ENCODE peak calls at places on chromosome 14, in five cellular contexts. E is K562, U is H1, F is A549, X is HepG2. M is an unnamed sample.

GRCh38 chr14:92794547-92794941 is 439 bp downstream of the GOLGA5 start:
- DNase-seq in E (peak; percentile 10), U (no peak), F (no peak), X (no peak), M (peak; percentile 28)

GRCh38 chr14:29217813-29218450 is 451.3 kb downstream of the FOXG1 start:
- DNase-seq in E (no peak), U (no peak), F (no peak), X (peak; percentile 12), M (no peak)

GRCh38 chr14:70289138-70289537 is 70.3 kb downstream of the COX16 start:
- DNase-seq in E (peak; percentile 12), U (no peak), F (no peak), X (no peak), M (no peak)

GRCh38 chr14:61132336-61132735 is 148.8 kb downstream of the TMEM30B start:
- DNase-seq in E (no peak), U (no peak), F (no peak), X (no peak), M (no peak)

GRCh38 chr14:96824283-96824682 is 27.1 kb downstream of the VRK1 start:
- DNase-seq in E (no peak), U (no peak), F (no peak), X (no peak), M (no peak)

GRCh38 chr14:80425686-80426085 is 214.4 kb upstream of the DIO2 start:
- DNase-seq in E (no peak), U (no peak), F (peak; percentile 92), X (no peak), M (peak; percentile 85)

GRCh38 chr14:68637106-68638021 is 155.5 kb downstream of the ZFP36L1 start:
- DNase-seq in E (no peak), U (peak; percentile 26), F (no peak), X (no peak), M (no peak)

GRCh38 chr14:81125536-81125935 is 95.2 kb downstream of the GTF2A1 start:
- DNase-seq in E (no peak), U (no peak), F (no peak), X (no peak), M (no peak)

GRCh38 chr14:33342299-33342974 is 403.8 kb downstream of the NPAS3 start:
- DNase-seq in E (no peak), U (no peak), F (no peak), X (no peak), M (no peak)

GRCh38 chr14:99253890-99254289 is 18.1 kb downstream of the BCL11B start:
- DNase-seq in E (no peak), U (no peak), F (no peak), X (no peak), M (no peak)

GRCh38 chr14:96574171-96574632 is 72.0 kb downstream of the PAPOLA start:
- DNase-seq in E (no peak), U (no peak), F (no peak), X (no peak), M (no peak)

GRCh38 chr14:104211242-104211641 is 72.9 kb downstream of the KIF26A start:
- DNase-seq in E (no peak), U (no peak), F (no peak), X (no peak), M (no peak)

GRCh38 chr14:75247286-75247922 is 31.2 kb upstream of the FOS start:
- DNase-seq in E (no peak), U (no peak), F (no peak), X (peak; percentile 77), M (no peak)

GRCh38 chr14:55838529-55839052 is 258.6 kb downstream of the KTN1 start:
- DNase-seq in E (no peak), U (no peak), F (no peak), X (no peak), M (no peak)

GRCh38 chr14:31902915-31903646 is 174.0 kb upstream of the ARHGAP5 start:
- DNase-seq in E (no peak), U (no peak), F (no peak), X (no peak), M (no peak)

GRCh38 chr14:24441904-24442239 is 704 bp downstream of the SDR39U1 start:
- DNase-seq in E (no peak), U (no peak), F (no peak), X (no peak), M (no peak)

GRCh38 chr14:75042040-75042439 is 9.2 kb downstream of the MLH3 start:
- DNase-seq in E (no peak), U (no peak), F (peak; percentile 9), X (no peak), M (peak; percentile 16)

GRCh38 chr14:79328863-79329262 is 882.4 kb downstream of the DIO2 start:
- DNase-seq in E (no peak), U (no peak), F (no peak), X (no peak), M (no peak)

GRCh38 chr14:80872645-80873044 is 68.9 kb downstream of the CEP128 start:
- DNase-seq in E (no peak), U (no peak), F (no peak), X (no peak), M (peak; percentile 48)

GRCh38 chr14:60622920-60623263 is 26.4 kb downstream of the SIX1 start:
- DNase-seq in E (no peak), U (no peak), F (no peak), X (no peak), M (no peak)

GRCh38 chr14:64508215-64508776 is 3.7 kb downstream of the ZBTB1 start:
- DNase-seq in E (no peak), U (no peak), F (no peak), X (no peak), M (no peak)

GRCh38 chr14:69928111-69928523 is 48.9 kb downstream of the SMOC1 start:
- DNase-seq in E (no peak), U (no peak), F (peak; percentile 11), X (no peak), M (peak; percentile 82)

GRCh38 chr14:81172881-81173280 is 47.9 kb downstream of the GTF2A1 start:
- DNase-seq in E (no peak), U (no peak), F (no peak), X (no peak), M (no peak)

GRCh38 chr14:25111061-25111601 is 61.2 kb upstream of the STXBP6 start:
- DNase-seq in E (no peak), U (no peak), F (peak; percentile 38), X (peak; percentile 56), M (no peak)

GRCh38 chr14:36438883-36439282 is 81.1 kb downstream of the NKX2-1 start:
- DNase-seq in E (no peak), U (no peak), F (no peak), X (no peak), M (no peak)

GRCh38 chr14:32470161-32470705 is 141.1 kb downstream of the AKAP6 start:
- DNase-seq in E (no peak), U (no peak), F (no peak), X (no peak), M (no peak)

DNA sequence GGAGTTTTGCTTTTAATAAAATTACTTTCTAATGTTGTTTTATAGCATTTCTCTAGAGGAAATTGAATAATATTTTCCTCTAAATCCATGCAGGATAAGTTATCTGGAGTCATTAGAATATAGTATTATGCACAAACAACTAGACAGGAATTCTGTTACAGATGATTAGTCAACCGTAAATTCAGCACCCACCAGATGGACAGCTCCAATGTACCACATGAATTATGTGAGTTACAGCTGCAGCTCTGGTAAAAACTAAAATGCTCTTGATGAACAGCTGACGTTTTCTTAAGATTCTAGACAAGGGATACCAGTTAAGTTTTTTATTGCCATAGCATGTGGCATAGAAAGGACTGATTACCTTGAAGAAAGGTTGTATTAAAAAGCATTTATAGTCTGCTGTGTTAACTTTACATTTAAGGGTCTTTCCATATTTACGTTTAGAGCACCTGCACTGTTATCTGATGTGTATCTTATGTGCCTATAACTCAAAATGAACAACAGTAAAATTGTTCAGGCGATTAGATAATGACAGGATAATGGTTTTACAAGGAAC is 321.4 kb upstream of the LRFN5 start:
- DNase-seq in E (peak; percentile 16), U (peak; percentile 50), F (peak; percentile 5), X (peak; percentile 40), M (no peak)
- TF ChIP-seq POLR2A in E (no peak), U (no peak), F (no peak), X (no peak), M (no peak)

GRCh38 chr14:76720382-76720813 is 40.9 kb upstream of the VASH1 start:
- DNase-seq in E (peak; percentile 25), U (no peak), F (no peak), X (peak; percentile 36), M (peak; percentile 91)

GRCh38 chr14:76727403-76727802 is 33.9 kb upstream of the VASH1 start:
- DNase-seq in E (no peak), U (no peak), F (no peak), X (no peak), M (no peak)

GRCh38 chr14:76726551-76726961 is 34.7 kb upstream of the VASH1 start:
- DNase-seq in E (no peak), U (peak; percentile 58), F (no peak), X (no peak), M (no peak)

GRCh38 chr14:76729195-76729594 is 32.1 kb upstream of the VASH1 start:
- DNase-seq in E (no peak), U (no peak), F (no peak), X (no peak), M (no peak)

DNA sequence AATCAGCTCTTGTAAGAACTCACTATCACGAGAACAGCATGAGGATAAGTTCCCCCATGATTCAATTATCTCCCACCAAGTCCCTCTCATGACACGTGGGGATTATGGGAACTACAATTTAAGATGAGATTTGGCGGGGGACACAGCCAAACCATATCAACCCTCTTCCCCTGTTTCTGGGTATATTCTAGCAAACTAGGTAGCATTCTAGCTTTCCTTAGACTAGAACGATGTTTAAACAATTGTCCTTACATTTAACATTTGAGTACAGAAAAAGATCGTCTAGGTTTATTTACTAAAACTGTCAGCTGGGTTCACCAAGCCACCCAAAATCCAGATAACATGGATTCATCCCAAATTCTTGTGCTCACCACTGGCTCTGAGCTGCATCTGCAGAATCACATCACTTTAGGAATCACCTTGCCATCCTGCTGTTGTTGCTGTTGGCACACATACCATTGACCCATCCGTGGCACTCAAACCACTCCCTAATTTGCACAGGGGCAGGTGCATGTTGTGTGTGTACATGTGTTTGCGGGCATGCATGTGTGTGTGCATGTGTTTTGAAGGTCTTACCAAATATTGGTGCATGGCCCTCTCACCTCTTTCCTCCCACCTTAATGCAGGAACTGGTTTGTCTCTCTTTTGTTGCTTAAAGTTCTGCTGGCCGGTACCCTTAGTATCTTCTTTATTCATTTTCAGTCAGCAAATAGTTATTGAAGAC is 36.3 kb upstream of the VASH1 start:
- DNase-seq in E (no peak), U (no peak), F (no peak), X (no peak), M (no peak)
- TF ChIP-seq JUN in E (no peak), U (no peak), F (no peak), X (no peak), M (no peak)

GRCh38 chr14:93975791-93976476 is 436 bp downstream of the ASB2 start:
- DNase-seq in E (no peak), U (no peak), F (no peak), X (no peak), M (no peak)
- H3K4me2 ChIP-seq in E (no peak overlapping the region), U (no peak overlapping the region), F (no peak overlapping the region), X (no peak overlapping the region), M (no peak overlapping the region)

GRCh38 chr14:49992448-49992847 is 99.6 kb downstream of the ARF6 start:
- DNase-seq in E (no peak), U (no peak), F (no peak), X (no peak), M (no peak)

GRCh38 chr14:49992036-49992435 is 99.2 kb downstream of the ARF6 start:
- DNase-seq in E (no peak), U (no peak), F (no peak), X (no peak), M (no peak)

GRCh38 chr14:49991491-49991890 is 98.6 kb downstream of the ARF6 start:
- DNase-seq in E (no peak), U (no peak), F (no peak), X (no peak), M (no peak)

GRCh38 chr14:49993565-49993964 is 100.7 kb downstream of the ARF6 start:
- DNase-seq in E (no peak), U (no peak), F (no peak), X (no peak), M (no peak)

GRCh38 chr14:49992901-49993335 is 100.0 kb downstream of the ARF6 start:
- DNase-seq in E (no peak), U (no peak), F (peak; percentile 88), X (peak; percentile 86), M (no peak)
- TF ChIP-seq POLR2A in E (no peak), U (no peak), F (peak; percentile 30), X (no peak), M (no peak)

M was measured in endothelial cell of umbilical vein.